ENCODE peak calls at places on chromosomes 3 and 15, in four cellular contexts. One of them, this sample, is unnamed.

GRCh38 chr3:155233213-155233612 is 60.3 kb downstream of the STRIT1 start:
- DNase-seq in HepG2: no peak
- DNase-seq in K562: peak
- DNase-seq in H1: no peak
- DNase-seq in this sample: no peak

GRCh38 chr15:75107905-75108838 is 84.8 kb downstream of the PPCDC start:
- DNase-seq in HepG2: peak
- DNase-seq in K562: no peak
- DNase-seq in H1: no peak
- DNase-seq in this sample: peak

GRCh38 chr3:12948891-12949711 is 107.7 kb upstream of the RPL32 start:
- DNase-seq in HepG2: no peak
- DNase-seq in K562: peak
- DNase-seq in H1: no peak
- DNase-seq in this sample: no peak

GRCh38 chr15:98651581-98652220 is 3.4 kb downstream of the IGF1R start:
- DNase-seq in HepG2: no peak
- DNase-seq in K562: no peak
- DNase-seq in H1: no peak
- DNase-seq in this sample: no peak

GRCh38 chr3:115676336-115676735 is 53.0 kb downstream of the GAP43 start:
- DNase-seq in HepG2: no peak
- DNase-seq in K562: no peak
- DNase-seq in H1: no peak
- DNase-seq in this sample: no peak

GRCh38 chr3:19348929-19349564 is 200.7 kb downstream of the KCNH8 start:
- DNase-seq in HepG2: peak
- DNase-seq in K562: peak
- DNase-seq in H1: no peak
- DNase-seq in this sample: no peak

GRCh38 chr3:134505485-134505884 is 19.6 kb downstream of the CEP63 start:
- DNase-seq in HepG2: no peak
- DNase-seq in K562: no peak
- DNase-seq in H1: no peak
- DNase-seq in this sample: no peak

GRCh38 chr15:66748320-66748779 is 46.3 kb downstream of the SMAD6 start:
- DNase-seq in HepG2: no peak
- DNase-seq in K562: no peak
- DNase-seq in H1: peak
- DNase-seq in this sample: no peak

GRCh38 chr15:71096676-71097075 is 18.6 kb upstream of the THSD4 start:
- DNase-seq in HepG2: no peak
- DNase-seq in K562: no peak
- DNase-seq in H1: no peak
- DNase-seq in this sample: no peak

DNA sequence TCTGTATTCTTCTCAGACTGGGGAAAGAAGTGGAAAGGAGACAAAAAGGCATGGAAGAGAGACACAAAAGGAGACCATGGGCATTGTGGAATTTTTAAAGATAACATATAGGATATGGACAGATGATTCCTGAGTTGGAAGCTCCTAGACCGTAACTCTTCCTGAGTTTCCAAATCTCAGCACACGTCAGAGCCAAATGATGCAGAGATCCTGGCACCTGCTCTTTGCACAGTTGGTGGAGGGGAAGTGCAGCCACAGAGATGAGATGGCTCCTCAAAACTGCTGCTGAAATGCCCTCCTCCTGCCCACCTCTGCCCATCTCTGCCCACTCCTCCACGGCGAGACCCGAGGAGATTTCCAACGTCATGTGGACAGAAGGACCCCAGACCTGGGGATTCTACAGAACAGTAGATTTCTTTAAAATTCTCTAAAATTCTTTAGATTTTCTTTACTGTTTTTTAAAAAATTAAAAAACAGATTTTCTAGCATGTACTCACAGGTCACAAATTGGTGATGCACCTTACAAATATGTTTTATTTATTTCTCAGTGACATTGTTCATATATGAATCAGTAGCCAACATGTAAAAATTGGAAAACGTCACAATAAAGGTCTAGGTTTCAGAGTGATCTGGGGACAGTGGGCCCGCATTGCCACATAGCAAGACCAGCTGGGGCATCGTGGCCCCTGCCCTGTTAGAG is 8.1 kb downstream of the CPN2 start:
- DNase-seq in HepG2: no peak
- DNase-seq in K562: no peak
- DNase-seq in H1: no peak
- DNase-seq in this sample: no peak
- TF ChIP-seq JUND in HepG2: no peak
- TF ChIP-seq JUND in K562: no peak
- TF ChIP-seq JUND in H1: no peak
- TF ChIP-seq JUND in this sample: no peak

DNA sequence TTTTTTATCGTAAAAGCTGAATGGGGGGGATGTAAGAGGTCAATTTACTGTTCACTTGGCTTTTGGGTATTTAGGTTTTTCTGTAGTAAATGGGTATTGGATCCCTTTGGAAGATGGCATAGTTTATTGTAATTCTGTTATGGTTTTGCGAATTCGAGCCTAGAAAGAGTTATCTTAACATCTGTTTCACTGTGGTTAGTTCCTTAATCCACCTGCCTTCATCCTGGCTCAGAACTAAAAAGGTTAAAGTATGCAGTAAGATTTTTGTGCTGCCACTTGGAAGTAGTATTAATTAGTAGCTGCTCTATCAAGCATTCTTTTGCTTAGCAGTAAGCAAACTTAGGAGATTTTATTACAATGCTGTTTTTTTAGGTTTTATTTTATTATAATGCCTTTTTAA is 62.4 kb downstream of the ARIH1 start:
- DNase-seq in HepG2: no peak
- DNase-seq in K562: no peak
- DNase-seq in H1: no peak
- DNase-seq in this sample: no peak
- TF ChIP-seq HDAC6 in HepG2: no peak
- TF ChIP-seq HDAC6 in K562: no peak
- TF ChIP-seq HDAC6 in H1: no peak
- TF ChIP-seq HDAC6 in this sample: no peak

GRCh38 chr3:111159391-111159790 is 87.8 kb downstream of the NECTIN3 start:
- DNase-seq in HepG2: no peak
- DNase-seq in K562: no peak
- DNase-seq in H1: no peak
- DNase-seq in this sample: no peak
- TF ChIP-seq JUND in HepG2: no peak
- TF ChIP-seq JUND in K562: no peak
- TF ChIP-seq JUND in H1: no peak
- TF ChIP-seq JUND in this sample: no peak

GRCh38 chr3:190491533-190492054 is 22.3 kb upstream of the IL1RAP start:
- DNase-seq in HepG2: no peak
- DNase-seq in K562: no peak
- DNase-seq in H1: no peak
- DNase-seq in this sample: no peak

GRCh38 chr3:190492129-190492528 is 21.8 kb upstream of the IL1RAP start:
- DNase-seq in HepG2: no peak
- DNase-seq in K562: no peak
- DNase-seq in H1: no peak
- DNase-seq in this sample: no peak

GRCh38 chr3:190494907-190495306 is 19.0 kb upstream of the IL1RAP start:
- DNase-seq in HepG2: no peak
- DNase-seq in K562: no peak
- DNase-seq in H1: no peak
- DNase-seq in this sample: no peak

GRCh38 chr3:190495796-190496195 is 18.1 kb upstream of the IL1RAP start:
- DNase-seq in HepG2: no peak
- DNase-seq in K562: no peak
- DNase-seq in H1: no peak
- DNase-seq in this sample: no peak

DNA sequence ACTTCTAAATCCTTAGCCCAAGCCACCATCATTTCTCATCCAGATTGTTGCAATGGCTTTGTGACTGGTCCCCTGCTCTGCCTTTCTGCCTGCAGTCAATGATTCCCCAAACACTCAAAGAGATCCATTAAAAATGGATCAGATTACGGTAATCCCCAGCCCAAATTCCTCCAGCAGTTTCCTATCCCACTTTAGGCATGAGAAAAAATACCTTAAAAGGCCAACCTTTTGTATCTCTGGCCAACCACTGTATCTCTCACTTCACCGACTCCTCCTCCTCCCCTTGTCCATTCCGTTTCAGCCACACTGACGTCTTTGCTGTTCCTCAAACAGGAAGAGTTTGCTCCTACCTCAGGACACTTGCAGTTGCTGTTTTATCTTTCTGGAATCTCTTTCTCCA is 20.9 kb upstream of the IL1RAP start:
- DNase-seq in HepG2: no peak
- DNase-seq in K562: no peak
- DNase-seq in H1: no peak
- DNase-seq in this sample: no peak
- TF ChIP-seq HDAC6 in HepG2: no peak
- TF ChIP-seq HDAC6 in K562: no peak
- TF ChIP-seq HDAC6 in H1: no peak
- TF ChIP-seq HDAC6 in this sample: no peak

DNA sequence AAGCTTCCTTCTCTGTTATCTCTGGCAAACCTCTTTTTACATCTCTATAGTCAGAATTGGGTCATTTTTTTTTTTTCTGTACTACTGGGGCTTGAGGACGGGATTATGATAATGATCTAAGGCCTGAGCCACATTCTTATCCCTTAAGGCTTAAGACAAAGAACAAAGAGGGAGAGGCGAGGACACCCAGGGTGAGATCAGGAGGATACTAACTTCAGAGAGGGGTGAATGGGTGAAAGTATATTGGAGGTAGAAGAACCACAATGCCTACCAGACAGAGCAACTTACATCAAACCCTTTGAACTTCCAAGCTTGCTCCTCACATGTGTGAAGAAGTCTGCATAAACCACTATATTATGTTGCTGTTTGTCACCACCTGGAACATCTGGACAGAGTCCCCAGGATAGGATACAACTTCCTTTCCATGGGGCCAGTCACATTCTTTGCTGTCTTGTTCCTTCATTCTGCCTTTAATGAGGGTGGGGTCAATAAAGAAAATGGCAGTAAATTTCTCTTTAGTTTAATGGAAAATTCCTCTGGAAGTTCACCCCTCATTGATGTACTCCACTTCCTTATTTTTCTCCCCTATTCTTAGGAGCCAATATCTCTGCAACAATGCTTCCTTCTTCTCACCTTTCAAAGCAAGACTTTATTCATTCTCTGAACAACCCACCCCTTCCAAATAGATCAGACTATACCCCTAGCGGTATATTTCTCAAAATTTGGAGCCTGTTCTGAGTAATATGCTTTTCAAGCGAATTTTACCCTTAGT is 9.1 kb upstream of the PDCD6IP start:
- DNase-seq in HepG2: no peak
- DNase-seq in K562: peak
- DNase-seq in H1: no peak
- DNase-seq in this sample: no peak
- TF ChIP-seq JUND in HepG2: no peak
- TF ChIP-seq JUND in K562: no peak
- TF ChIP-seq JUND in H1: no peak
- TF ChIP-seq JUND in this sample: no peak

GRCh38 chr15:61701455-61701854 is 358.8 kb downstream of the VPS13C start:
- DNase-seq in HepG2: no peak
- DNase-seq in K562: no peak
- DNase-seq in H1: no peak
- DNase-seq in this sample: no peak
- TF ChIP-seq HDAC6 in HepG2: no peak
- TF ChIP-seq HDAC6 in K562: no peak
- TF ChIP-seq HDAC6 in H1: no peak
- TF ChIP-seq HDAC6 in this sample: no peak